ENCODE peak calls at places on chromosomes 16 and 17, in five cellular contexts. X, T, O, G and U are unnamed samples. For H3K36me3, the result is how much of the 10 kb centered on the place peaks cover.

GRCh38 chr17:57567278-57567677 is 177.8 kb downstream of the CCDC182 start:
- DNase-seq in X (peak), T (no peak), O (no peak), G (no peak), U (no peak)

GRCh38 chr17:142102-142661 is 4.8 kb downstream of the SCGB1C2 start:
- DNase-seq in X (no peak), T (peak), O (no peak), G (no peak), U (no peak)

GRCh38 chr16:30027588-30028437 is 3.3 kb downstream of the TLCD3B start:
- DNase-seq in X (no peak), T (no peak), O (no peak), G (no peak), U (no peak)

GRCh38 chr16:61676740-61677139 is 359.5 kb downstream of the CDH8 start:
- DNase-seq in X (no peak), T (no peak), O (no peak), G (no peak), U (no peak)

GRCh38 chr17:47632991-47633390 is 16.7 kb upstream of the KPNB1 start:
- DNase-seq in X (no peak), T (no peak), O (no peak), G (no peak), U (no peak)

GRCh38 chr17:28407130-28407973 is 1.3 kb upstream of the SLC46A1 start:
- DNase-seq in X (no peak), T (no peak), O (no peak), G (peak), U (no peak)

GRCh38 chr17:72775237-72775636 is 317.3 kb downstream of the SLC39A11 start:
- DNase-seq in X (no peak), T (no peak), O (no peak), G (no peak), U (no peak)

GRCh38 chr16:14579266-14579665 is 50.8 kb downstream of the PARN start:
- DNase-seq in X (no peak), T (no peak), O (no peak), G (no peak), U (no peak)

GRCh38 chr17:15363702-15364101 is 22.3 kb upstream of the TEKT3 start:
- DNase-seq in X (no peak), T (no peak), O (no peak), G (no peak), U (no peak)

GRCh38 chr16:27408012-27408601 is 6.1 kb downstream of the IL21R start:
- DNase-seq in X (no peak), T (no peak), O (peak), G (no peak), U (no peak)

GRCh38 chr17:28090551-28090950 is 48.1 kb downstream of the NLK start:
- DNase-seq in X (no peak), T (no peak), O (no peak), G (no peak), U (no peak)

GRCh38 chr16:2514333-2515179 is 804 bp downstream of the ATP6V0C start:
- DNase-seq in X (no peak), T (peak), O (no peak), G (peak), U (no peak)

GRCh38 chr17:1928976-1929375 is 96.2 kb downstream of the RTN4RL1 start:
- DNase-seq in X (peak), T (no peak), O (no peak), G (no peak), U (no peak)

GRCh38 chr17:69764137-69764536 is 310.9 kb upstream of the KCNJ16 start:
- DNase-seq in X (no peak), T (no peak), O (no peak), G (no peak), U (no peak)

GRCh38 chr17:80820331-80820730 is 171.3 kb upstream of the CHMP6 start:
- DNase-seq in X (no peak), T (no peak), O (no peak), G (no peak), U (no peak)

GRCh38 chr17:4696432-4696796 is 7.5 kb downstream of the PELP1 start:
- DNase-seq in X (no peak), T (no peak), O (peak), G (no peak), U (peak)

GRCh38 chr17:49546546-49547535 is 28.8 kb upstream of the NXPH3 start:
- DNase-seq in X (no peak), T (no peak), O (no peak), G (peak), U (no peak)

GRCh38 chr17:27494192-27495091 is 38.2 kb downstream of the KSR1 start:
- DNase-seq in X (peak), T (peak), O (no peak), G (peak), U (no peak)

GRCh38 chr17:75288784-75289121 is 480 bp downstream of the SLC25A19 start:
- DNase-seq in X (no peak), T (no peak), O (no peak), G (peak), U (no peak)

GRCh38 chr17:21027031-21027430 is 15.8 kb downstream of the USP22 start:
- DNase-seq in X (no peak), T (no peak), O (no peak), G (no peak), U (no peak)

GRCh38 chr16:31105677-31106213 is 2.4 kb upstream of the BCKDK start:
- DNase-seq in X (peak), T (peak), O (no peak), G (peak), U (peak)

GRCh38 chr17:46868689-46869187 is 17.4 kb downstream of the WNT9B start:
- DNase-seq in X (no peak), T (no peak), O (no peak), G (no peak), U (no peak)

GRCh38 chr17:4594406-4595349 is 10.3 kb downstream of the SMTNL2 start:
- DNase-seq in X (no peak), T (no peak), O (no peak), G (peak), U (peak)

GRCh38 chr17:76271669-76272540 is 6.8 kb downstream of the UBALD2 start:
- DNase-seq in X (no peak), T (peak), O (peak), G (peak), U (peak)

GRCh38 chr17:55266051-55266957 is 1.5 kb downstream of the HLF start:
- DNase-seq in X (no peak), T (no peak), O (no peak), G (peak), U (peak)

GRCh38 chr16:49112754-49113153 is 168.9 kb downstream of the CBLN1 start:
- DNase-seq in X (peak), T (no peak), O (no peak), G (no peak), U (no peak)

GRCh38 chr16:69115361-69115760 is 9.9 kb downstream of the HAS3 start:
- DNase-seq in X (no peak), T (no peak), O (no peak), G (no peak), U (no peak)

GRCh38 chr17:36934144-36934758 is 3.0 kb upstream of the LHX1 start:
- DNase-seq in X (no peak), T (no peak), O (no peak), G (peak), U (no peak)

GRCh38 chr17:75410141-75410540 is 4.7 kb upstream of the GRB2 start:
- DNase-seq in X (no peak), T (no peak), O (no peak), G (no peak), U (no peak)

GRCh38 chr16:69381231-69381630 is 4.6 kb downstream of the TERF2 start:
- DNase-seq in X (no peak), T (no peak), O (no peak), G (no peak), U (no peak)

GRCh38 chr17:7132511-7133094 is 18.0 kb upstream of the ASGR2 start:
- DNase-seq in X (no peak), T (no peak), O (peak), G (peak), U (peak)

GRCh38 chr17:7133916-7134315 is 19.3 kb upstream of the ASGR2 start:
- DNase-seq in X (no peak), T (no peak), O (no peak), G (peak), U (no peak)

GRCh38 chr17:7130626-7131467 is 16.2 kb upstream of the ASGR2 start:
- DNase-seq in X (no peak), T (no peak), O (no peak), G (peak), U (no peak)

GRCh38 chr17:7136266-7136877 is 21.8 kb upstream of the ASGR2 start:
- DNase-seq in X (peak), T (peak), O (peak), G (peak), U (no peak)

DNA sequence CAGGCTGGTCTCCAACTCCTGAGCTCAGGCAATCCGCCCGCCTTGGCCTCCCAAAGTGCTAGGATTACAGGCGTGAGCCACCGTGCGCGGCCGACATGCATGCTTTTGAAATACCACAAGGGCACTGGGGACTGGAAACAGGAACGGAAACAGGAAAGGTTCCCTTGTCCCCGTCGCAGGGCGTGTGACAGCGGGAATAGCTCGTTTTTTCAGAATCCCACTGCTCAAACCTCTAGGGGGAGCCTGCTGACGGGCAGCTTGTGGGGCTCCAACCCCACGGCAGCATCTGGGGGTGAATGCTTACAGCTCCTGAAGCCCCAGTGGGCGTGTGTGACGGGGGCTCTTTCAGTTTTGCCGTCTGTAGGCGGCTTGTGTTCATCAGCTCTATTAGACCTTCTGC is 18.8 kb upstream of the ASGR2 start:
- DNase-seq in X (peak), T (no peak), O (peak), G (peak), U (peak)
- TF ChIP-seq CTCF in X (peak), T (no peak), O (peak), G (peak), U (peak)

GRCh38 chr17:44871546-44871945 is 23.9 kb downstream of the HIGD1B start:
- DNase-seq in X (no peak), T (no peak), O (no peak), G (no peak), U (no peak)

GRCh38 chr17:44877121-44877520 is 22.1 kb downstream of the EFTUD2 start:
- DNase-seq in X (no peak), T (no peak), O (no peak), G (no peak), U (no peak)

GRCh38 chr17:44867841-44868240 is 20.2 kb downstream of the HIGD1B start:
- DNase-seq in X (no peak), T (no peak), O (no peak), G (no peak), U (no peak)

GRCh38 chr17:44875761-44876160 is 23.5 kb downstream of the EFTUD2 start:
- DNase-seq in X (no peak), T (no peak), O (no peak), G (no peak), U (no peak)

GRCh38 chr17:44872131-44872768 is 24.6 kb downstream of the HIGD1B start:
- DNase-seq in X (peak), T (no peak), O (no peak), G (no peak), U (no peak)
- H3K36me3 ChIP-seq in X (under half), T (under half), O (half or more), G (half or more), U (under half)

GRCh38 chr17:33294994-33295393 is 1.9 kb upstream of the ASIC2 start:
- DNase-seq in X (no peak), T (no peak), O (no peak), G (no peak), U (no peak)

GRCh38 chr17:33291248-33292183 is 1.6 kb downstream of the ASIC2 start:
- DNase-seq in X (peak), T (no peak), O (no peak), G (peak), U (peak)

GRCh38 chr17:33290156-33290697 is 2.9 kb downstream of the ASIC2 start:
- DNase-seq in X (no peak), T (no peak), O (no peak), G (no peak), U (no peak)

GRCh38 chr17:33292981-33293867 is at the start of gene ASIC2:
- DNase-seq in X (no peak), T (no peak), O (no peak), G (peak), U (no peak)

DNA sequence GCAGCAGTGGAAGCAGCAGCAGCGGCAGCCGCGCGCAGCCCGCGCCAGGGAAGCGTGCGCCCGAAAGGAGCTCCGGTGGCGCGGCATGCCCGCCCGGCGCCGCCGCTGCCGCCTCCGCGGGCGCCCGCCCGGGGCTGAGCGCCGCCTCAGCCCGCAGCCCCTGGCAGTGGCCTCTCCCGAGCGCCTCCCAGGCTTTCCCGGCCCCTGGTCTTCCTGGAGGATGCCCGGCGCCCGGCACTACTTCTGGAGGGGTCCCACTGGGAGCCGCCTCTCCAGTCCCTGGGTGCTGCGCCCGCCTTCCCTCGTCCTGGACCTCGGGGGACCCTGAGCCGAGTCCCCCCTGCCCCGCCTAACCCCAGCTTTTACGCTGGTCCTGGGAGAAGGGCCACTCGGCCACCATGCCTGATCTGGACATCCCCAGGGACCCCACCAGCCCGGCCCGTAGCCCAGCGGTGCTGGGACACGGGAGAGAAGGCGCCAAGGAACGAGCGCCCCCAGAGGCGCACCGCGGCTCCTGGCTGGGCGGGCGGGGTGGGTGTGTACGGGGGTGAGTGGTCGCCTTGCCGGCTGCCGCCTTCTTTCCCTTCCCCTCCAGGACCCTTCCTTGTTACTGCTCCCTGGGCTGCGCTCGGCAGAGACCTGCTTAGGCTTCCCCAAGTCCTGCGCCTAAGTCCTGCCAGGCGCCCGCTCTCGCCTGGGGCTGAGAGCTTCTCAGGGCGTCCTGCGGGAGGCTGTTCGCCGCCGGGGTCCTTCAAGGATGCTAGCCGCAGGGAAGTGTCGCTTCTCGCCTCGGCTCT is 713 bp downstream of the ASIC2 start:
- DNase-seq in X (peak), T (no peak), O (no peak), G (peak), U (peak)
- H3K4me3 ChIP-seq in X (no peak), T (no peak), O (no peak), G (peak), U (no peak)

DNA sequence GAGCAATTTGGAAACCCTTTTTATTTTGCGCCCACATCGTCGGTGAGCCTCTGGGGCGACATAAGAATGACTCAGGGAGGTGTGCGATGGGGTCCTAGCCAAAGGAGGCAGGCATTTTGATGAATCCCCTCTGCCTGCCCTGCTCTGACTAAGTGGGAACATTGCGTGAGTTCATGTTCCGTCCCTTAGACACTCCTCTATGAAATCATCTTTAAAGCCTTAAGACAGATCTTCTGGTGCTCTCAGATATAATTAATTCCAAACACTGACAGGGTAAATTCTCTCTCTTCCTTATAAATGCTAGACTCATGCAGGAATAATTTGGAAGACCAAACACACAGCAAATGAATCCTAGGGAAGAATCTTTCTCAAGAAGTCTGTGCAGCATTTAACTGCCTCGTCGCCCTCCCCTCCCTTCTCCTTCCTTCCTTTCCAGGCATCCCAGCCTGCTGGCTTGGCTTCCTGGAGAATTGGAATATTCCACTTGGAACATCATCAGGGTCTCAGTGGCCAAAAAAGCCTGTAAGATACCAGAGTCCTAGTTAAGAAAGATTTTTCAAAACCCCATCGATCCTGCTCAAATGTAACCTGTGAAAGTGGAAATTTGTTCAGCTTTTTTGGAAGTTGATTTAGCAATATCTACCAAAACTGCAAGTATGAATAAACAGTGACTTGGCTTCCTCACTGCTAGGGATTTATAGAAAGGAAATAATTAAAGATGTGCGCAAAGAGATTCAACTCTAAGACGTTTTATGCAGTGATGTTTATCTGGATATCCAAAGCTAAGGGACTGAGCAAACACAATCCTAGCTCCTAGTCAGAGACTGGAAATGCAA is 52.5 kb upstream of the FOXF1 start:
- DNase-seq in X (no peak), T (no peak), O (no peak), G (no peak), U (no peak)
- TF ChIP-seq CTCF in X (no peak), T (no peak), O (no peak), G (no peak), U (no peak)

GRCh38 chr16:66508261-66508913 is 41.5 kb downstream of the TK2 start:
- DNase-seq in X (no peak), T (peak), O (no peak), G (no peak), U (no peak)

GRCh38 chr16:66510298-66510697 is 39.6 kb downstream of the TK2 start:
- DNase-seq in X (no peak), T (peak), O (no peak), G (no peak), U (no peak)

GRCh38 chr16:66508914-66509496 is 40.9 kb downstream of the TK2 start:
- DNase-seq in X (no peak), T (peak), O (no peak), G (no peak), U (no peak)

GRCh38 chr16:66510711-66511614 is 39.0 kb downstream of the TK2 start:
- DNase-seq in X (no peak), T (peak), O (no peak), G (no peak), U (no peak)

DNA sequence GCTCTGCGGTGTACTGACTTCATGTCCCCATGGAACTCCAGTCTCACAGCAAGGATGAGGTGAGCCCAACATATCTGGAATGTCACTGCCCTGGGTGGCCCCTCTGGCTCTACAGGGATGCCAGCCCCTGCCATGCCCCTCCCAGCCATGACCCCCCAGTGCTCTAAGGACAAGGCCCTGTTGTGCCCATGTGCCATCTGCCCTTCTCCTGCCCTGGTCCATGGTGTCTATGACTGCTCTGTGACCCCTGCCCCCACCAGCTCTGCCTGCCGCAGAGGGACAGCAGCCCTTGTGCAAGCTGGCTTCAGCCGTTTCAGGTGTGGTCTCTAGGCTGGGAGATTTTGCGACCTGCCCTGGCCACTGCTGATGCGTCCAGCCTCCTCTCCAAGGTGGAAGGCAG is 40.3 kb downstream of the TK2 start:
- DNase-seq in X (no peak), T (peak), O (no peak), G (no peak), U (no peak)
- H3K36me3 ChIP-seq in X (under half), T (under half), O (under half), G (under half), U (under half)

GRCh38 chr16:85054948-85055502 is 27.4 kb downstream of the KIAA0513 start:
- DNase-seq in X (no peak), T (no peak), O (no peak), G (no peak), U (no peak)
- H3K4me3 ChIP-seq in X (no peak), T (no peak), O (peak), G (no peak), U (no peak)